ENCODE peak calls at places on chromosome 6, in four cellular contexts. W is K562, J is transverse colon, S is suprapubic skin. P is an unnamed sample.

GRCh38 chr6:137751768-137752560 is 115.1 kb upstream of the TNFAIP3 start:
- DNase-seq in W (no peak), J (no peak), S (no peak), P (no peak)

GRCh38 chr6:142822882-142823578 is 121.9 kb downstream of the HIVEP2 start:
- DNase-seq in W (peak), J (no peak), S (no peak), P (no peak)

GRCh38 chr6:25279748-25280616 is 808 bp downstream of the CARMIL1 start:
- DNase-seq in W (peak), J (peak), S (peak), P (no peak)

GRCh38 chr6:110178626-110179405 is 654 bp downstream of the WASF1 start:
- DNase-seq in W (peak), J (peak), S (peak), P (peak)

GRCh38 chr6:169999367-169999766 is 247.9 kb downstream of the ERMARD start:
- DNase-seq in W (no peak), J (no peak), S (no peak), P (no peak)

GRCh38 chr6:33123732-33124524 is 48.1 kb downstream of the HLA-DPB1 start:
- DNase-seq in W (peak), J (no peak), S (no peak), P (no peak)

GRCh38 chr6:157047951-157048350 is 270.8 kb downstream of the ARID1B start:
- DNase-seq in W (no peak), J (no peak), S (no peak), P (no peak)

GRCh38 chr6:25326958-25327357 is 47.8 kb downstream of the CARMIL1 start:
- DNase-seq in W (no peak), J (no peak), S (no peak), P (no peak)

GRCh38 chr6:119379809-119380208 is 30.2 kb upstream of the MAN1A1 start:
- DNase-seq in W (no peak), J (no peak), S (no peak), P (no peak)

GRCh38 chr6:144737998-144738397 is 452.9 kb downstream of the UTRN start:
- DNase-seq in W (no peak), J (no peak), S (no peak), P (no peak)

GRCh38 chr6:123550052-123550617 is 86.6 kb downstream of the TRDN start:
- DNase-seq in W (no peak), J (no peak), S (no peak), P (no peak)

GRCh38 chr6:14506656-14507242 is 389.2 kb downstream of the CD83 start:
- DNase-seq in W (no peak), J (peak), S (no peak), P (no peak)

GRCh38 chr6:77893391-77893790 is 240.6 kb downstream of the MEI4 start:
- DNase-seq in W (no peak), J (no peak), S (no peak), P (no peak)

GRCh38 chr6:158174514-158174913 is 6.4 kb downstream of the GTF2H5 start:
- DNase-seq in W (no peak), J (no peak), S (no peak), P (no peak)

GRCh38 chr6:56399672-56400263 is 152.4 kb upstream of the COL21A1 start:
- DNase-seq in W (no peak), J (no peak), S (no peak), P (no peak)

DNA sequence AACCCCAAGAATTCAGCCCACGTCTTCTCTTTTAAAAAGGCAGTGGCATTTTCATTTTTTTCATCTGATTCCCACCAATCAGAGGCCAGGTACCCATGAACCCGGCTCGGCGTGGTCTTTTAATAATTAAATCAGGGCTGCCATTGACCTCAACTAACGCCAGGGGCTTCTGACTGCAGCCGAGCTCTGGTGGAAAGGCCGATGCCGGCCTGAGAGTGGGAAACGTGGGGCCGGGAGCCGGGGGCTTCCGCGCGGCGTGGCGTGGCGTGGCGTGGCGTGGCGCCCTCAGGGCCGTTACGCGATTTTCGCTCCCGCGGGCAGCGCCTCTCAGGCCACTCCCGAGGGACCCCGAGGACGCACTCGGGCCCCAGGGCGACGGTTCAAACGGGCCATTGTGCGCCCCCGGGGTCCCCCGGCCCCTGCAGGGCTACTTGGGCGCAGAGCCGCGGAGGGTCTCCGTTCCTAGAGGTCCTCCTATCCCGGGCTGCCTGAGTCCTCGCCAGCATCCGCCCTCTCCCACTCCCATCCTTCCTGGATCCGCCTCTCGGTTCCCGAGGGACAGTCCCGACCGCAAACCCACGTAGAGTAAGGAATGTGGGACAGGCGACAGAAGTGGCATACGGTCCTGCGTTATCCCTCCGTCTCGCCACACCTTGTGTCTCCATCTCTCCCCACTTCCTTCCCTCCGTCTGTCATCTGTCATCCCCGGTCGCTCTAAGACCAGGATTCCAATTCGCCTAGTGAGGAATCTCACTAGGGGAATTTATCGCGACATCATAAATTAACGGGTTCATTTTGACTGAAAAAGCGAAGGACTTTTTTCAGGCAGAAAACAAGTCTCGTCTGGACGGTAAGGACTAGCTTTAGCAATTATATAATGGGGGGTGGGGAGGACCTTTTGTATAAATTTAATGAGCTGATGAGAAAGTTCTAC is 876 bp upstream of the TBPL1 start:
- DNase-seq in W (peak), J (peak), S (peak), P (peak)
- TF ChIP-seq POLR2AphosphoS5 in W (no peak), J (no peak), S (peak), P (no peak)

GRCh38 chr6:9563996-9564395 is 850.9 kb downstream of the TFAP2A start:
- DNase-seq in W (no peak), J (no peak), S (no peak), P (no peak)
- H3K27ac ChIP-seq in W (no peak), J (no peak), S (no peak), P (no peak)

DNA sequence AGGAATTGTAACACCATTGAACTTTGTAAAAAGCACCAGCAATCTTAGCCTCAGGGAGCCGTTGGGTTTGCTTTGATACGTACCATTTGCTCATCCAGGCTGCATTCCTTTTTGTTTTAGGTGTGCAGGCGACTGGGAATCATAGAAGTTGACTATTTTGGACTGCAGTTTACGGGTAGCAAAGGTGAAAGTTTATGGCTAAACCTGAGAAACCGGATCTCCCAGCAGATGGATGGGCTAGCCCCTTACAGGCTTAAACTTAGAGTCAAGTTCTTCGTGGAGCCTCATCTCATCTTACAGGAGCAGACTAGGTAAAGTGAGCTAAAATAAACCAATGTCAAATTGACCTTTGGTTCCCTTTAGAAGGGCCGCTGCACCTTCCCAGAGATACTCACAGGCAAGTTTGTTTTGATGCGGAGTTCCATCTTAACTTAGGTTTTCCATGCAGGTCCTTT is 1.6 kb downstream of the MYLIP start:
- DNase-seq in W (no peak), J (peak), S (no peak), P (no peak)
- TF ChIP-seq POLR2AphosphoS5 in W (peak), J (peak), S (no peak), P (no peak)

DNA sequence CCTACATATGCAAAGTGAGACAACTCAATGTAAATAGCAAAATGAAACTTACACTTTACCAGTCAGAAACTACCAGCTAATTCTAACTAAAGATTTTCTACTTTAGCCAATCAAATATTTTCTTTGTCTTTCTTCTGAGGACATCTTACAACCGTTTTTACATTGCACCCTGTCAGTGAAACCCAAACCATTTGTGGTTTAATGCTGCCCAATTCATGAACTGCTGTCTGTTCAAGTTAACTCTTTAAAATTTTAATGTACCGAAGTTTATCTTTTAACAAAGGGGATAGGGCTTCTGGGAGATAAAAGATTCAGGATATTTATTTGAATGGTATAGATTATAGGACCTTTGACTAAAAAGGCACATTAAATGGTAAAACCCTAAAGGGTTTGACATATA is 121.3 kb upstream of the HDDC2 start:
- DNase-seq in W (no peak), J (no peak), S (no peak), P (no peak)
- H3K27ac ChIP-seq in W (no peak), J (no peak), S (no peak), P (no peak)

DNA sequence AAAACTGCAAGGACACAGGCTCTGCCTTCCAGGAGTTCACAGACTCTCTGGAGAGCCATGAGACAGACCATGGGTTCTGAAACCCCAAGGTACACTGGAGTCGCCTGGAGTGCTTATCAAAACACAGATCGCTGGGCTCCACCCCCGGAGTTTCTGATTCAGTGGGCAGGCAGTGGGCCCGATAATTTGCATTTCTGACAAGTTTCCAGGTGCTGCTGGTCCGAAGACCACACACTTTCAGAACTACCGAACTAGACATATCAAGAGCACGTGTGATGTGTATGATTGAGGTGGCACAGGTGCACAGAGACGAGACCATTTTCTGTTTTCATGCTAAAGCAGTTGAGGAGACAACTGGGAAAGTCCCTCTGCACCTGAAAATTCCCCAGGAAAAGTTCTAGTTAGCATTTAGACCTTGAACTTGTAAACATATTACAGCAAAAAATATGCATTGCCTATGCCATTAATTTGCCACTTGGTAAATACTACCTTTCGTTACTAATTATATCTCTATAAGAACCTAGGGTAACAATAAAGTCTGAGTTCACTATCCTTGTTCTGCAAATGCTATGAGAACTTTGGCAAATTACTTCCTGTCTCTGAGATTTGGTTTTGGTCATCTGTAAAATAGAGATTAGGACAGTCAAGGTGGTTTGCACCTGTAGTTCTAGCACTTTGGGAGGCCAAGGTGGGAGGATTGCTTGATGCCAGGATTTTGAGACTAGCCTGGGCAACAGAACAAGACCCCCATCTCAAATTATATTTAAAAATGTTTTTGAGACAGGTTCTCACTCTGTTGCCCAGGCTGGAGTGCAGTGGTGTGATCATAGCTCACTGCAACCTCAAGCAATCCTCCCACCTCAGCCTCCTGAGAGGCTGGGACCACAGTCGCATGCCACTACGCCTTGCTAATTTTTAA is 14.3 kb upstream of the PIM1 start:
- DNase-seq in W (peak), J (peak), S (no peak), P (no peak)
- TF ChIP-seq POLR2AphosphoS5 in W (no peak), J (no peak), S (no peak), P (no peak)

DNA sequence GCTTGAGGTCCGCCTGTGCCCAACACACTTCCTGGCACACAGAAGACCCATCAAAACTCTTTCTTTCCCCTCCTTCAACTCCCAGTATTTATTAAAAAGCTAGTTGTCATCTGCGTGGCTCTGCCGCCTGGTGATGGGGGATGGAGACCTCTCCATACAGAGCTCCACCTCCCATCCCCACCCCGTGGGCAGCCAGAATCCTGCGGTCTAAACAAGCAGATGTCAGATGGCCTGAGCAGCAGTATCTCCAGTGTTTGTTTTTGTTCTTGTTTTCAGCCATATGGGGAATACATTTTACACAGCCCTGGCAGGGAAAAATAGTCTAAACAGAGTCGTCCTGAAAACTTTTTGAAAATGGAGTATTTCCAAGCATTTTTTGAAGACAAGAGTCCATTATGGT is 91.3 kb downstream of the TCP11 start:
- DNase-seq in W (peak), J (peak), S (no peak), P (no peak)
- H3K27ac ChIP-seq in W (no peak), J (peak), S (peak), P (no peak)

DNA sequence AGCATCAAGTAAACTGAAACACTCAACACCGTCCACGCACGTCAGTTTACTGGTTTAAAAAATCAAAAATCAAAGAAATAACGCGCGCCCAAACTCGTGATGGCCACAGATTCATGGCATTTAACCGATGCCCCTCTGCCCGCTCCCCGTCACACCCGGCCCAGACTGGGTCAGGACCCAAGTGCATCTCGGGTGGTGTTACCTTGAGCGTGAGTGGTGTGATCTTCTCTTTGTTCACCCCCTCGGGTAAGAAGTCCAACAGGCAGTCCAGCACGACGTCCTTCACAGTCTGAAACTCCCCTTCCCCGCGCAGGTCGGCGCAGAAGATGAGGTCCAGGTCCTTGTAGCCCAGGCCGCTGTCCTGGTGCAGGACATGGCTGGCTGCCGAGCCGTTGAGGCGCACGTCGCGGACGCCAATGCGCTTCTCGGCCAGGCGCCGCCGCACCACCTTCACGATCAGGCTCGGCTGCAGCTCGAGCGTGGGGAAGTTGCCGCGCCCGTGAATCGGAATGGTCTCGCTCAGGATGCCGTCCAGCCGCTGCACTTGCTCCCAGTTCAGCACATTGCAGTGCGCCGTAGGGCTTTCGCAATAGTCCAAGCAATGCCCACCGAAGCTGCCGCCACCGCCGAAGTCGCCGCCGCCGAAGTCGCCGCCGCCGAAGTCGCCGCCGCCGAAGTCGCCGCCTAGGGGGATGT is 945 bp downstream of the TENT5A start:
- DNase-seq in W (no peak), J (peak), S (peak), P (no peak)
- TF ChIP-seq POLR2AphosphoS5 in W (no peak), J (peak), S (peak), P (no peak)

GRCh38 chr6:105034470-105034869 is 77.6 kb downstream of the LIN28B start:
- DNase-seq in W (no peak), J (no peak), S (no peak), P (no peak)

GRCh38 chr6:105035299-105035698 is 78.4 kb downstream of the LIN28B start:
- DNase-seq in W (peak), J (no peak), S (no peak), P (no peak)

GRCh38 chr6:105028898-105029297 is 72.0 kb downstream of the LIN28B start:
- DNase-seq in W (no peak), J (no peak), S (no peak), P (no peak)

GRCh38 chr6:105024803-105025202 is 67.9 kb downstream of the LIN28B start:
- DNase-seq in W (no peak), J (no peak), S (no peak), P (no peak)

GRCh38 chr6:105029581-105029980 is 72.7 kb downstream of the LIN28B start:
- DNase-seq in W (no peak), J (no peak), S (no peak), P (no peak)
- H3K27ac ChIP-seq in W (no peak), J (no peak), S (no peak), P (no peak)

GRCh38 chr6:328924-329323 is 36.6 kb downstream of the DUSP22 start:
- DNase-seq in W (no peak), J (no peak), S (no peak), P (no peak)
- TF ChIP-seq POLR2AphosphoS5 in W (no peak), J (no peak), S (no peak), P (no peak)

GRCh38 chr6:10989587-10989986 is 54.5 kb downstream of the ELOVL2 start:
- DNase-seq in W (no peak), J (no peak), S (no peak), P (no peak)
- H3K27ac ChIP-seq in W (no peak), J (no peak), S (no peak), P (no peak)